ENCODE peak calls at places on chromosome 3, in nine cellular contexts. H, E, N, G, X, Q, D, K and A are unnamed samples.

GRCh38 chr3:141413387-141414140 is 45.3 kb downstream of the ZBTB38 start:
- DNase-seq in H (no peak), E (no peak), N (peak; percentile 50), G (no peak), X (no peak), Q (no peak), D (no peak), K (no peak), A (no peak)

GRCh38 chr3:169954142-169954756 is 12.4 kb upstream of the SEC62 start:
- DNase-seq in H (no peak), E (no peak), N (no peak), G (no peak), X (no peak), Q (no peak), D (peak; percentile 86), K (no peak), A (no peak)

GRCh38 chr3:166195808-166196207 is 358.6 kb upstream of the BCHE start:
- DNase-seq in H (no peak), E (no peak), N (peak; percentile 4), G (no peak), X (no peak), Q (no peak), D (no peak), K (no peak), A (no peak)

GRCh38 chr3:182803006-182803405 is 9.7 kb downstream of the ATP11B start:
- DNase-seq in H (no peak), E (no peak), N (no peak), G (no peak), X (no peak), Q (no peak), D (peak; percentile 54), K (no peak), A (no peak)

GRCh38 chr3:52277972-52278509 is 408 bp downstream of the WDR82 start:
- DNase-seq in H (peak; percentile 68), E (no peak), N (no peak), G (no peak), X (peak; percentile 55), Q (peak; percentile 62), D (peak; percentile 62), K (no peak), A (no peak)

GRCh38 chr3:77329161-77329560 is 289.3 kb downstream of the ROBO2 start:
- DNase-seq in H (no peak), E (no peak), N (no peak), G (no peak), X (no peak), Q (no peak), D (no peak), K (no peak), A (no peak)

GRCh38 chr3:42120866-42121265 is 29.7 kb downstream of the TRAK1 start:
- DNase-seq in H (no peak), E (no peak), N (peak; percentile 33), G (no peak), X (no peak), Q (no peak), D (no peak), K (no peak), A (no peak)

GRCh38 chr3:170585937-170586310 is at the start of gene SLC7A14:
- DNase-seq in H (no peak), E (no peak), N (peak; percentile 21), G (no peak), X (no peak), Q (peak; percentile 62), D (no peak), K (no peak), A (peak; percentile 86)

GRCh38 chr3:181703701-181704420 is 7.9 kb upstream of the SOX2 start:
- DNase-seq in H (no peak), E (no peak), N (no peak), G (no peak), X (no peak), Q (no peak), D (no peak), K (no peak), A (no peak)

GRCh38 chr3:16849240-16849639 is 35.5 kb upstream of the PLCL2 start:
- DNase-seq in H (peak; percentile 77), E (peak; percentile 36), N (peak; percentile 2), G (no peak), X (peak; percentile 43), Q (peak; percentile 46), D (peak; percentile 85), K (no peak), A (peak; percentile 80)

GRCh38 chr3:20104167-20104661 is 64.0 kb downstream of the KAT2B start:
- DNase-seq in H (no peak), E (no peak), N (no peak), G (no peak), X (peak; percentile 33), Q (no peak), D (peak; percentile 55), K (no peak), A (no peak)